ENCODE peak calls at places on chromosome 2, in five cellular contexts. X is stomach, C is K562, S is RPMI7951, T is NCI-H1436 treated with DMSO at 0.1 percent for 48 hours. L is an unnamed sample.

GRCh38 chr2:99554238-99554637 is 64.4 kb upstream of the REV1 start:
- DNase-seq in X (no peak), C (no peak), S (no peak), T (no peak), L (no peak)

GRCh38 chr2:180739070-180739469 is 241.3 kb upstream of the UBE2E3 start:
- DNase-seq in X (no peak), C (no peak), S (peak), T (no peak), L (no peak)

GRCh38 chr2:101759162-101759561 is 61.7 kb downstream of the MAP4K4 start:
- DNase-seq in X (no peak), C (no peak), S (peak), T (no peak), L (peak)

GRCh38 chr2:178947006-178947405 is 102.9 kb downstream of the CCDC141 start:
- DNase-seq in X (no peak), C (no peak), S (no peak), T (no peak), L (no peak)

GRCh38 chr2:100285691-100286090 is 36.6 kb downstream of the LONRF2 start:
- DNase-seq in X (no peak), C (no peak), S (peak), T (no peak), L (no peak)

GRCh38 chr2:73217160-73217559 is 3.1 kb downstream of the SMYD5 start:
- DNase-seq in X (no peak), C (no peak), S (no peak), T (no peak), L (no peak)

GRCh38 chr2:170017848-170018492 is 160.0 kb upstream of the MYO3B start:
- DNase-seq in X (no peak), C (no peak), S (no peak), T (no peak), L (no peak)

GRCh38 chr2:74499269-74499939 is at the start of gene LBX2:
- DNase-seq in X (no peak), C (no peak), S (no peak), T (no peak), L (peak)

GRCh38 chr2:79831919-79832318 is 319.1 kb downstream of the CTNNA2 start:
- DNase-seq in X (no peak), C (no peak), S (no peak), T (no peak), L (no peak)

GRCh38 chr2:184304006-184304405 is 294.3 kb upstream of the ZNF804A start:
- DNase-seq in X (no peak), C (no peak), S (no peak), T (no peak), L (no peak)

GRCh38 chr2:215843579-215843978 is 169.8 kb downstream of the MREG start:
- DNase-seq in X (no peak), C (no peak), S (peak), T (no peak), L (peak)

GRCh38 chr2:234929002-234929401 is 22.8 kb upstream of the SH3BP4 start:
- DNase-seq in X (no peak), C (no peak), S (no peak), T (no peak), L (no peak)

GRCh38 chr2:200747668-200748618 is 63.8 kb upstream of the BZW1 start:
- DNase-seq in X (no peak), C (no peak), S (no peak), T (no peak), L (peak)

GRCh38 chr2:240491483-240491882 is 56.0 kb downstream of the GPC1 start:
- DNase-seq in X (no peak), C (no peak), S (no peak), T (no peak), L (no peak)

GRCh38 chr2:234978466-234979203 is 26.8 kb downstream of the SH3BP4 start:
- DNase-seq in X (peak), C (no peak), S (peak), T (no peak), L (peak)

GRCh38 chr2:236576053-236576452 is 6.4 kb downstream of the ACKR3 start:
- DNase-seq in X (no peak), C (no peak), S (peak), T (no peak), L (no peak)

GRCh38 chr2:31197166-31197565 is 20.1 kb downstream of the CAPN14 start:
- DNase-seq in X (no peak), C (no peak), S (no peak), T (no peak), L (no peak)

GRCh38 chr2:191748050-191748449 is 70.1 kb downstream of the NABP1 start:
- DNase-seq in X (no peak), C (no peak), S (no peak), T (no peak), L (no peak)

GRCh38 chr2:126657636-126658315 is 1.8 kb downstream of the GYPC start:
- DNase-seq in X (peak), C (peak), S (peak), T (no peak), L (peak)

GRCh38 chr2:72097276-72097675 is 50.4 kb downstream of the CYP26B1 start:
- DNase-seq in X (no peak), C (no peak), S (no peak), T (no peak), L (no peak)

L was measured in Daoy.